ENCODE peak calls at places on chromosomes 13 and 19, in nine cellular contexts. R is CD4-positive, alpha-beta T cell; Y is GM20000; O is stimulated activated CD8-positive, alpha-beta memory T cell treated with anti-CD3 and anti-CD28 coated beads, Interleukin-15, amount 100 ng/mL, for 4 hours; B is fibroblast of lung; N is DMS 273 treated with DMSO at 0.1 percent for 48 hours; L is H7; M is activated gamma-delta T cell treated with Interleukin-2 at 50 U/mL for 16 hours; G is T-helper 9 cell. F is an unnamed sample.
A peak's percentile ranks its signal among the peaks of the same experiment; 100 is the strongest.

GRCh38 chr19:19459707-19460251 is 54.3 kb downstream of the GATAD2A start:
- DNase-seq in R (peak; percentile 52), Y (peak; percentile 57), O (peak; percentile 58), B (peak; percentile 58), N (no peak), L (no peak), M (peak; percentile 67), G (peak; percentile 56), F (no peak)

GRCh38 chr19:58394821-58395219 is 636 bp upstream of the RNF225 start:
- DNase-seq in R (no peak), Y (peak; percentile 16), O (no peak), B (no peak), N (no peak), L (no peak), M (no peak), G (no peak), F (no peak)

GRCh38 chr13:51675385-51675784 is 91.1 kb downstream of the WDFY2 start:
- DNase-seq in R (no peak), Y (no peak), O (no peak), B (no peak), N (no peak), L (no peak), M (no peak), G (no peak), F (no peak)

GRCh38 chr19:6048808-6049405 is 61.4 kb downstream of the RFX2 start:
- DNase-seq in R (peak; percentile 74), Y (peak; percentile 92), O (peak; percentile 46), B (peak; percentile 71), N (peak; percentile 48), L (peak; percentile 93), M (peak; percentile 78), G (peak; percentile 70), F (peak; percentile 71)

GRCh38 chr19:9149976-9150375 is 9.8 kb downstream of the ZNF317 start:
- DNase-seq in R (no peak), Y (no peak), O (no peak), B (no peak), N (no peak), L (no peak), M (no peak), G (no peak), F (no peak)

GRCh38 chr19:43471091-43471490 is 5.7 kb upstream of the LYPD3 start:
- DNase-seq in R (no peak), Y (no peak), O (no peak), B (no peak), N (no peak), L (no peak), M (no peak), G (no peak), F (no peak)

GRCh38 chr19:41860419-41861097 is 503 bp downstream of the RPS19 start:
- DNase-seq in R (no peak), Y (no peak), O (no peak), B (peak; percentile 40), N (no peak), L (no peak), M (no peak), G (no peak), F (no peak)

GRCh38 chr13:30143671-30144400 is 163.5 kb downstream of the KATNAL1 start:
- DNase-seq in R (no peak), Y (no peak), O (no peak), B (peak; percentile 77), N (no peak), L (no peak), M (no peak), G (no peak), F (no peak)

GRCh38 chr13:38564751-38565150 is 122.1 kb upstream of the FREM2 start:
- DNase-seq in R (no peak), Y (no peak), O (no peak), B (no peak), N (no peak), L (no peak), M (no peak), G (no peak), F (no peak)

GRCh38 chr19:4233282-4233853 is 4.0 kb downstream of the EBI3 start:
- DNase-seq in R (peak; percentile 62), Y (peak; percentile 62), O (peak; percentile 26), B (peak; percentile 18), N (no peak), L (peak; percentile 92), M (peak; percentile 55), G (peak; percentile 62), F (peak; percentile 11)

GRCh38 chr13:47459512-47459911 is 541.6 kb downstream of the SUCLA2 start:
- DNase-seq in R (no peak), Y (no peak), O (no peak), B (peak; percentile 75), N (no peak), L (peak; percentile 31), M (no peak), G (no peak), F (no peak)

GRCh38 chr13:81017525-81018152 is 676.7 kb upstream of the SPRY2 start:
- DNase-seq in R (no peak), Y (peak; percentile 28), O (no peak), B (peak; percentile 77), N (peak; percentile 11), L (peak; percentile 19), M (no peak), G (no peak), F (peak; percentile 57)

GRCh38 chr19:2478756-2479555 is 3.0 kb downstream of the GADD45B start:
- DNase-seq in R (peak; percentile 56), Y (peak; percentile 66), O (no peak), B (peak; percentile 87), N (no peak), L (peak; percentile 90), M (peak; percentile 63), G (peak; percentile 60), F (peak; percentile 29)

GRCh38 chr13:30431269-30431950 is 9.1 kb downstream of the UBE2L5 start:
- DNase-seq in R (no peak), Y (no peak), O (no peak), B (no peak), N (no peak), L (no peak), M (no peak), G (no peak), F (peak; percentile 56)

F was measured in kidney glomerular epithelial cell.